ENCODE peak calls at places on chromosomes 4 and X, in ten cellular contexts. C is heart left ventricle; N is T1000; T is activated T-helper 1 cell treated with anti-CD3 and anti-CD28 coated beads, Interleukin-12 subunit alpha, Interleukin-12 subunit beta, Interleukin-2, Interleukin-4 antibody, amounts not matched to agents 30 ng/mL and 10 ng/mL and 1 ng/mL, durations not matched to agents 14 hours and 24 hours and 36 hours; W is ACHN; V is activated T-cell treated with anti-CD3 and anti-CD28 coated beads for 1 hour; E is ecto neural progenitor cell; Z is A549; L is activated CD8-positive, alpha-beta memory T cell treated with anti-CD3 and anti-CD28 coated beads for 48 hours; D is CD4-positive, CD25-positive, alpha-beta regulatory T cell. Q is an unnamed sample.

GRCh38 chr4:2289311-2289954 is 27.5 kb upstream of the MXD4 start:
- DNase-seq in C (no peak), N (no peak), T (no peak), W (no peak), V (no peak), E (no peak), Z (no peak), L (no peak), D (no peak), Q (no peak)

GRCh38 chrX:102835504-102836146 is 101.4 kb upstream of the RAB40AL start:
- DNase-seq in C (no peak), N (no peak), T (no peak), W (peak; percentile 25), V (no peak), E (no peak), Z (no peak), L (no peak), D (peak; percentile 35), Q (no peak)

GRCh38 chr4:128275351-128275750 is 12.3 kb downstream of the PGRMC2 start:
- DNase-seq in C (no peak), N (no peak), T (no peak), W (peak; percentile 33), V (no peak), E (no peak), Z (no peak), L (no peak), D (no peak), Q (no peak)

GRCh38 chrX:51395807-51396728 is 63.4 kb downstream of the NUDT10 start:
- DNase-seq in C (peak; percentile 24), N (no peak), T (peak; percentile 17), W (no peak), V (peak; percentile 26), E (peak; percentile 50), Z (no peak), L (peak; percentile 6), D (peak; percentile 74), Q (peak; percentile 4)

GRCh38 chr4:158255727-158256324 is 45.5 kb downstream of the TMEM144 start:
- DNase-seq in C (no peak), N (no peak), T (no peak), W (peak; percentile 51), V (no peak), E (no peak), Z (peak; percentile 13), L (no peak), D (peak; percentile 16), Q (no peak)

GRCh38 chrX:149002320-149002719 is 501.9 kb downstream of the AFF2 start:
- DNase-seq in C (no peak), N (no peak), T (no peak), W (no peak), V (no peak), E (no peak), Z (no peak), L (no peak), D (no peak), Q (no peak)

GRCh38 chr4:100109921-100110320 is 80.3 kb downstream of the DDIT4L start:
- DNase-seq in C (no peak), N (no peak), T (no peak), W (no peak), V (no peak), E (no peak), Z (no peak), L (no peak), D (no peak), Q (no peak)

GRCh38 chr4:159443975-159444374 is 341.1 kb downstream of the RAPGEF2 start:
- DNase-seq in C (no peak), N (no peak), T (no peak), W (no peak), V (no peak), E (no peak), Z (no peak), L (no peak), D (no peak), Q (no peak)

GRCh38 chr4:152369903-152370296 is 166.0 kb downstream of the FBXW7 start:
- DNase-seq in C (no peak), N (no peak), T (no peak), W (peak; percentile 7), V (no peak), E (no peak), Z (no peak), L (no peak), D (peak; percentile 12), Q (no peak)

GRCh38 chr4:53671757-53672156 is 80.5 kb upstream of the LNX1 start:
- DNase-seq in C (no peak), N (no peak), T (no peak), W (no peak), V (no peak), E (no peak), Z (no peak), L (no peak), D (no peak), Q (no peak)

GRCh38 chr4:103429283-103429682 is 231.1 kb upstream of the CENPE start:
- DNase-seq in C (no peak), N (no peak), T (no peak), W (peak; percentile 6), V (no peak), E (peak; percentile 53), Z (no peak), L (no peak), D (peak; percentile 3), Q (no peak)

GRCh38 chr4:147539959-147540358 is 59.1 kb downstream of the EDNRA start:
- DNase-seq in C (no peak), N (no peak), T (no peak), W (no peak), V (no peak), E (no peak), Z (no peak), L (no peak), D (no peak), Q (no peak)

GRCh38 chrX:136735604-136736003 is 45.1 kb downstream of the ARHGEF6 start:
- DNase-seq in C (no peak), N (no peak), T (no peak), W (no peak), V (no peak), E (no peak), Z (no peak), L (no peak), D (no peak), Q (no peak)

GRCh38 chrX:154592505-154592904 is 7.6 kb downstream of the CTAG1A start:
- DNase-seq in C (no peak), N (no peak), T (no peak), W (no peak), V (no peak), E (no peak), Z (no peak), L (no peak), D (no peak), Q (no peak)

GRCh38 chr4:41203169-41203568 is 11.2 kb downstream of the APBB2 start:
- DNase-seq in C (no peak), N (no peak), T (no peak), W (no peak), V (no peak), E (no peak), Z (no peak), L (no peak), D (no peak), Q (no peak)

GRCh38 chr4:83110222-83110945 is 4.1 kb downstream of the PLAC8 start:
- DNase-seq in C (peak; percentile 80), N (peak; percentile 11), T (peak; percentile 86), W (peak; percentile 88), V (peak; percentile 81), E (peak; percentile 88), Z (peak; percentile 56), L (peak; percentile 81), D (peak; percentile 93), Q (peak; percentile 76)

GRCh38 chr4:119025916-119026661 is 109.5 kb upstream of the MYOZ2 start:
- DNase-seq in C (no peak), N (no peak), T (no peak), W (peak; percentile 61), V (no peak), E (no peak), Z (peak; percentile 38), L (no peak), D (no peak), Q (no peak)

GRCh38 chrX:68892651-68893050 is 63.8 kb downstream of the EFNB1 start:
- DNase-seq in C (no peak), N (no peak), T (no peak), W (no peak), V (no peak), E (peak; percentile 57), Z (no peak), L (no peak), D (no peak), Q (no peak)

GRCh38 chr4:156898373-156899117 is 73.1 kb downstream of the PDGFC start:
- DNase-seq in C (no peak), N (no peak), T (no peak), W (no peak), V (no peak), E (no peak), Z (no peak), L (no peak), D (no peak), Q (no peak)

GRCh38 chr4:2787230-2788100 is 5.4 kb upstream of the SH3BP2 start:
- DNase-seq in C (peak; percentile 62), N (no peak), T (peak; percentile 32), W (no peak), V (no peak), E (peak; percentile 47), Z (no peak), L (no peak), D (peak; percentile 76), Q (no peak)

GRCh38 chr4:166202991-166203390 is 330.0 kb downstream of the TLL1 start:
- DNase-seq in C (no peak), N (no peak), T (no peak), W (no peak), V (no peak), E (no peak), Z (no peak), L (no peak), D (no peak), Q (no peak)

GRCh38 chr4:68498413-68499007 is 51.2 kb downstream of the TMPRSS11E start:
- DNase-seq in C (peak; percentile 20), N (peak; percentile 39), T (peak; percentile 35), W (peak; percentile 70), V (peak; percentile 36), E (peak; percentile 58), Z (peak; percentile 2), L (peak; percentile 6), D (peak; percentile 79), Q (no peak)

GRCh38 chr4:6926681-6927478 is 17.3 kb downstream of the TBC1D14 start:
- DNase-seq in C (peak; percentile 58), N (no peak), T (peak; percentile 43), W (no peak), V (peak; percentile 55), E (no peak), Z (no peak), L (no peak), D (peak; percentile 91), Q (no peak)

GRCh38 chr4:1856920-1857699 is 1.2 kb upstream of the LETM1 start:
- DNase-seq in C (no peak), N (no peak), T (no peak), W (peak; percentile 30), V (no peak), E (no peak), Z (no peak), L (no peak), D (no peak), Q (no peak)